ENCODE peak calls at places on chromosomes 13 and 19, in seven cellular contexts. T is NCI-H2081; E is activated naive CD8-positive, alpha-beta T cell treated with anti-CD3 and anti-CD28 coated beads, Interleukin-2, amount 50 U/mL, for 24 hours; W is NCI-H1417; L is SJSA1; D is endothelial cell; Z is stimulated activated naive CD8-positive, alpha-beta T cell treated with anti-CD3 and anti-CD28 coated beads, Interleukin-15, amount 100 ng/mL, for 72 hours. C is an unnamed sample.

GRCh38 chr13:79531542-79532239 is 50.7 kb downstream of the NDFIP2 start:
- DNase-seq in T (no peak), L (no peak), W (no peak), Z (no peak), E (no peak), D (no peak), C (no peak)

GRCh38 chr19:8695501-8695900 is 3.1 kb downstream of the ACTL9 start:
- DNase-seq in L (no peak), Z (no peak), E (no peak), T (no peak), W (no peak), D (no peak), C (no peak)

GRCh38 chr13:24688111-24688510 is 7.9 kb downstream of the ATP12A start:
- DNase-seq in W (no peak), E (no peak), D (no peak), L (no peak), Z (no peak), T (no peak), C (no peak)

GRCh38 chr13:110287031-110287828 is 19.7 kb downstream of the COL4A1 start:
- DNase-seq in T (no peak), D (no peak), L (peak; percentile 98), Z (no peak), E (no peak), W (no peak), C (no peak)

GRCh38 chr13:24192036-24192810 is 31.7 kb downstream of the SPATA13 start:
- DNase-seq in D (peak; percentile 25), T (no peak), L (no peak), E (no peak), Z (no peak), W (no peak), C (no peak)

GRCh38 chr13:42102961-42103688 is 54.7 kb downstream of the DGKH start:
- DNase-seq in E (no peak), Z (no peak), W (no peak), T (no peak), D (no peak), L (peak; percentile 15), C (no peak)

GRCh38 chr13:107874456-107874855 is 340.9 kb downstream of the LIG4 start:
- DNase-seq in W (no peak), L (no peak), E (no peak), Z (no peak), T (no peak), D (no peak), C (no peak)

GRCh38 chr19:24004166-24004565 is 82.8 kb upstream of the ZNF254 start:
- DNase-seq in D (no peak), E (no peak), L (no peak), T (no peak), W (no peak), Z (no peak), C (no peak)

GRCh38 chr19:47742636-47743035 is 2.7 kb upstream of the NOP53 start:
- DNase-seq in T (no peak), W (no peak), E (no peak), D (no peak), Z (no peak), L (no peak), C (no peak)

GRCh38 chr19:38152461-38153379 is 71.3 kb downstream of the DPF1 start:
- DNase-seq in Z (no peak), L (no peak), D (no peak), T (no peak), W (no peak), E (no peak), C (no peak)

GRCh38 chr13:111845621-111846351 is 221.2 kb upstream of the SOX1 start:
- DNase-seq in D (no peak), W (peak; percentile 49), Z (no peak), E (no peak), L (no peak), T (peak; percentile 35), C (no peak)

GRCh38 chr19:42634409-42635232 is 39.9 kb upstream of the CEACAM8 start:
- DNase-seq in W (peak; percentile 17), L (peak; percentile 34), D (peak; percentile 75), Z (peak; percentile 35), E (peak; percentile 59), T (peak; percentile 24), C (peak; percentile 0)

GRCh38 chr19:6352381-6353165 is 8.8 kb upstream of the CLPP start:
- DNase-seq in D (no peak), E (no peak), T (no peak), L (no peak), Z (no peak), W (no peak), C (no peak)

GRCh38 chr19:16447015-16447384 is 24.8 kb downstream of the EPS15L1 start:
- DNase-seq in E (peak; percentile 64), W (no peak), T (no peak), D (no peak), Z (peak; percentile 31), L (no peak), C (no peak)